ENCODE peak calls at places on chromosomes 4 and X, in seven cellular contexts. U is IMR-90, F is Peyer's patch, I is suprapubic skin, J is A549, Y is ovary, W is esophagus muscularis mucosa. Z is an unnamed sample.
A peak's percentile ranks its signal among the peaks of the same experiment; 100 is the strongest.

GRCh38 chr4:4858527-4858926 is 938 bp upstream of the MSX1 start:
- DNase-seq in J (no peak), Y (peak; percentile 9), W (no peak), F (no peak), I (no peak), U (no peak), Z (no peak)

GRCh38 chrX:113982766-113983165 is 601.1 kb upstream of the HTR2C start:
- DNase-seq in U (no peak), I (no peak), F (no peak), J (no peak), Y (no peak), W (no peak), Z (no peak)

GRCh38 chr4:155946486-155946885 is 7.2 kb downstream of the CTSO start:
- DNase-seq in Y (no peak), J (no peak), U (peak; percentile 27), W (no peak), F (no peak), I (no peak), Z (no peak)

GRCh38 chr4:189825466-189825865 is 115.2 kb upstream of the FRG1 start:
- DNase-seq in U (no peak), F (no peak), Y (no peak), I (no peak), W (no peak), J (no peak), Z (no peak)

GRCh38 chrX:70033348-70033747 is 16.4 kb downstream of the AWAT2 start:
- DNase-seq in W (no peak), U (peak; percentile 21), J (peak; percentile 17), Y (no peak), F (no peak), I (no peak), Z (no peak)

GRCh38 chr4:31169851-31170250 is 449.7 kb downstream of the PCDH7 start:
- DNase-seq in Y (no peak), U (no peak), W (no peak), F (no peak), I (no peak), J (no peak), Z (no peak)

GRCh38 chrX:19889582-19890342 is 2.4 kb upstream of the SH3KBP1 start:
- DNase-seq in F (no peak), J (peak; percentile 59), Y (peak; percentile 37), U (peak; percentile 83), W (no peak), I (no peak), Z (no peak)

GRCh38 chrX:53440631-53441517 is 6.7 kb upstream of the HSD17B10 start:
- DNase-seq in Y (peak; percentile 81), U (peak; percentile 34), I (peak; percentile 92), W (peak; percentile 93), F (peak; percentile 27), J (peak; percentile 37), Z (peak; percentile 59)

GRCh38 chr4:90572996-90573395 is 445.8 kb downstream of the CCSER1 start:
- DNase-seq in W (no peak), I (no peak), U (no peak), J (no peak), Y (no peak), F (no peak), Z (no peak)

GRCh38 chrX:7711167-7711566 is 131.8 kb upstream of the VCX start:
- DNase-seq in W (no peak), F (no peak), I (no peak), U (no peak), J (no peak), Y (no peak), Z (no peak)

GRCh38 chr4:88320174-88320779 is 35.9 kb upstream of the PPM1K start:
- DNase-seq in I (no peak), U (no peak), W (no peak), Y (no peak), F (no peak), J (no peak), Z (no peak)

GRCh38 chr4:153676491-153676890 is 7.6 kb upstream of the TLR2 start:
- DNase-seq in J (no peak), I (no peak), Y (no peak), U (peak; percentile 12), F (no peak), W (no peak), Z (no peak)

GRCh38 chr4:153679476-153679875 is 4.6 kb upstream of the TLR2 start:
- DNase-seq in W (no peak), F (no peak), I (no peak), J (no peak), U (no peak), Y (no peak), Z (no peak)

DNA sequence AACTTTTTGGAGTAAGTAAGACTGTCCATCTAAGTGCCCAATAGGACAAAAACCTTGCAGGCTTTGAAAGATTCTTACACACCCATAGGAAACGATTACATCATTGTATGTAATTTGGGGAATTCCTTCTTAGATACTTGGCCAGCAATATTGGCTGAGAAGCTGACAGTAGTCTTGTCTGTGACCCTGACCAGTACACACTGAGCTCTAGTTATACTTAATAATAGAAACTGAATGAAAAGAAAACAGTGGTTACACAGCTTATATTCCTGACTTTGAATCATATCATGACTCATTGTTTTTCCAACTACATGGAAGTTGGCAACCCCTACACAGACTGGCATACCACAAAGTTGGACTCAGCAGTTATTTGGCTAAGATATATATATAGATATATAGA is 7.1 kb upstream of the TLR2 start:
- DNase-seq in U (peak; percentile 63), Y (no peak), I (no peak), W (no peak), J (no peak), F (no peak), Z (no peak)
- H3K27ac ChIP-seq in U (no peak overlapping the region), Y (no peak overlapping the region), I (no peak overlapping the region), W (no peak overlapping the region), J (no peak overlapping the region), F (no peak overlapping the region), Z (no peak overlapping the region)

GRCh38 chrX:118038614-118039365 is 77.8 kb downstream of the KLHL13 start:
- DNase-seq in J (no peak), F (no peak), W (no peak), U (peak; percentile 12), I (no peak), Y (no peak), Z (no peak)

DNA sequence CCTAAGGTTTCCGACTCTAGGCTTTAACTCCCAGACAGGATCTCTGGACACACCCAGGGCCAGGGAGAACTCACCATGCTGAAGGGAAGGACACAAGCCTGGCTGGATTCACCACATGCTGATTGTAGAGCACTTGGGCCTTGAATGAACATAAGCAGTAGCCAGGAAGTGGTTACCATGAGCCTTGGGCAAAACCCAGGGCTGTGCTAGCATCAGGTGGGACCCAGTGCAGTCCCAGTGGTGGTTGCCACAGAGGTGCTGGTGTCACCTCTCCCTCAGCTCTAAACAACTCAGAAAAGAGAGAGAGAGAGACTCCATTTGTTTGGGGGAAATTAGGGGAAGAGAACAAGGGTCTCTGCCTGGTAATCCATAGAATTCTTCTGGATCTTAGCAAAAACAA is 77.0 kb downstream of the KLHL13 start:
- DNase-seq in W (no peak), J (no peak), U (no peak), F (no peak), I (no peak), Y (no peak), Z (no peak)
- TF ChIP-seq POLR2A in W (no peak), J (no peak), U (no peak), F (no peak), I (no peak), Y (no peak), Z (no peak)

GRCh38 chr4:26076000-26076587 is 162.1 kb downstream of the SMIM20 start:
- DNase-seq in W (no peak), I (no peak), U (peak; percentile 81), Y (no peak), F (no peak), J (no peak), Z (no peak)

GRCh38 chr4:26074672-26075071 is 160.7 kb downstream of the SMIM20 start:
- DNase-seq in I (no peak), W (no peak), U (no peak), J (no peak), Y (no peak), F (peak; percentile 38), Z (no peak)

GRCh38 chr4:26077840-26078239 is 163.8 kb downstream of the SMIM20 start:
- DNase-seq in I (no peak), U (no peak), Y (no peak), J (no peak), W (no peak), F (no peak), Z (no peak)

GRCh38 chr4:26075588-26075987 is 161.6 kb downstream of the SMIM20 start:
- DNase-seq in U (no peak), F (no peak), I (no peak), W (no peak), Y (no peak), J (no peak), Z (no peak)

DNA sequence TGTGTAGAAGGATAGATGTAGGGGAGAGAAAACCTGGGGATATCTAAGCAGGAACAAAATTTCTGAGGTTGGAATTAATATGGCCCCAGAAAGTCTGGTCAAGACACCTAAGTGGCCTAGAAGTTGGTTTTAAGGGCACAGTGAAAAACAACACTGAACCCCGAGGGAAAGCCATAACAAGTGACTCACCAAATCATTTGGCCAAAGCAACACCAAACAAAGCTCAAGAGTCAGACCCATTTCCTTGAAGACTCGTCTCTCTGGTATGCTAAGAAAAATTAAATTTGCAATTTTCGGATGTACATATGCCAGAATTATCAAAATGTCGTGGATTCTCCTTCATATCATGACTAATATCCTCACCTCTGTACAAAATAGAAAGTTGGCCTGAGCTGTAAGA is 162.9 kb downstream of the SMIM20 start:
- DNase-seq in Y (no peak), F (no peak), W (no peak), U (peak; percentile 73), I (no peak), J (no peak), Z (no peak)
- H3K27ac ChIP-seq in Y (no peak overlapping the region), F (no peak overlapping the region), W (peak overlapping the region; percentile 18), U (no peak overlapping the region), I (peak overlapping the region; percentile 21), J (no peak overlapping the region), Z (no peak overlapping the region)

DNA sequence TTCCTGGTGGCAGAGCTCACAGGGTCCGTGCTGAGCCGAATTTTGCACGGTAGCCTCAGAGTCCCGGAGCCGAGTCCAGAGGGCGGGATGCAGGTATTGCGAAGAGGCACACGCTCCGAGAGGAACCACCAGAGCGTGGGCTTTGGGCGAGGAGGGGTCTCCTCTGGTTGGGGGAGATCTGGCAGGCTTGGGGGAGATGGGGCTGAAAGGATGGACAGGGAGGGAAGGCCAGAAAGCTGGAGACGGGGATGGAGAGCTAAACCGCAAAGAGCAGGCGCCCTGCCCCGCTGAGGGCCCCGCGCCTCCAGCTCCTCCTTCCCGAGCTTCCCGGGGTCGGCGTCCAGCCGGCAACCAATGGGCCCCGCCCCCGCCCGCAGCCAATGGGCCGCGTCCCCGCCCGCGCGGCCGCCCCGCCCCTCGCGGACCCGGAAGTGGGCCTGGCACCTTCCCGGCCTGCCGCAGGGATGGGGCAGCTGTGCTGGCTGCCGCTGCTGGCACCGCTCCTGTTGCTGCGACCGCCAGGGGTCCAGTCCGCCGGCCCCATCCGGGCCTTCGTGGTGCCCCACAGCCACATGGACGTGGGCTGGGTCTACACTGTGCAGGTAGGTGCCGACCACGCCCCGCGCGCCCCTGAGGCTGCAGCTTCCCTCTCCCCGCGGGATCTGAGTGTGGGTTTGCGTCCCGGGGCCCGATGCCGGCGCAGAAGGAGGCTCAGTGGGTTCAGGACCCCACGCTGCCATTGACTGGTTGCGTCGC is at the start of gene MAN2B2:
- DNase-seq in F (peak; percentile 83), U (peak; percentile 63), I (peak; percentile 90), Y (peak; percentile 91), W (peak; percentile 94), J (peak; percentile 78), Z (peak; percentile 88)
- TF ChIP-seq POLR2A in F (peak; percentile 68), U (peak; percentile 62), I (peak; percentile 24), Y (peak; percentile 60), W (peak; percentile 15), J (peak; percentile 85), Z (no peak)

GRCh38 chrX:147875866-147876596 is 35.7 kb upstream of the FMR1 start:
- DNase-seq in W (no peak), Y (no peak), I (no peak), U (no peak), J (no peak), F (no peak), Z (no peak)
- H3K27ac ChIP-seq in W (no peak overlapping the region), Y (no peak overlapping the region), I (no peak overlapping the region), U (no peak overlapping the region), J (no peak overlapping the region), F (no peak overlapping the region), Z (no peak overlapping the region)

Z was measured in breast epithelium.